ENCODE peak calls at places on chromosome 9, in six cellular contexts. E, Z, L, X, Y and O are unnamed samples.

GRCh38 chr9:130343445-130343918 is 77.9 kb downstream of the HMCN2 start:
- DNase-seq in E (no peak), Z (peak; percentile 60), L (peak; percentile 79), X (peak; percentile 95), Y (no peak), O (peak; percentile 25)

GRCh38 chr9:16627967-16628366 is 242.5 kb downstream of the BNC2 start:
- DNase-seq in E (peak; percentile 96), Z (no peak), L (no peak), X (no peak), Y (peak; percentile 92), O (no peak)

GRCh38 chr9:114551750-114552685 is 35.6 kb upstream of the ATP6V1G1 start:
- DNase-seq in E (peak; percentile 98), Z (no peak), L (no peak), X (no peak), Y (peak; percentile 99), O (peak; percentile 94)

GRCh38 chr9:134936762-134937555 is 19.2 kb upstream of the FCN1 start:
- DNase-seq in E (no peak), Z (no peak), L (no peak), X (no peak), Y (no peak), O (no peak)

GRCh38 chr9:133641396-133641655 is 5.2 kb downstream of the DBH start:
- DNase-seq in E (no peak), Z (no peak), L (no peak), X (no peak), Y (no peak), O (no peak)

GRCh38 chr9:89701221-89701798 is 96.5 kb downstream of the GADD45G start:
- DNase-seq in E (no peak), Z (no peak), L (no peak), X (no peak), Y (no peak), O (no peak)

GRCh38 chr9:126395439-126396212 is 69.0 kb downstream of the MVB12B start:
- DNase-seq in E (peak; percentile 82), Z (no peak), L (no peak), X (no peak), Y (peak; percentile 52), O (no peak)

GRCh38 chr9:83960991-83961390 is 19.0 kb downstream of the HNRNPK start:
- DNase-seq in E (no peak), Z (no peak), L (no peak), X (no peak), Y (no peak), O (no peak)

GRCh38 chr9:122159026-122159924 is at the start of the genes MORN5 and NDUFA8:
- DNase-seq in E (peak; percentile 95), Z (peak; percentile 97), L (peak; percentile 98), X (peak; percentile 99), Y (peak; percentile 96), O (peak; percentile 99)

GRCh38 chr9:121282309-121283071 is 14.5 kb downstream of the GSN start:
- DNase-seq in E (peak; percentile 85), Z (no peak), L (no peak), X (no peak), Y (peak; percentile 47), O (peak; percentile 35)

GRCh38 chr9:29297592-29297991 is 1724.3 kb upstream of the C9orf72 start:
- DNase-seq in E (no peak), Z (no peak), L (no peak), X (no peak), Y (no peak), O (no peak)

GRCh38 chr9:37974506-37975173 is 70.7 kb upstream of the SLC25A51 start:
- DNase-seq in E (no peak), Z (no peak), L (no peak), X (no peak), Y (peak; percentile 70), O (peak; percentile 92)

GRCh38 chr9:110947645-110948044 is 90.6 kb downstream of the LPAR1 start:
- DNase-seq in E (no peak), Z (no peak), L (no peak), X (no peak), Y (no peak), O (no peak)

GRCh38 chr9:87111010-87111409 is 163.7 kb upstream of the GAS1 start:
- DNase-seq in E (no peak), Z (no peak), L (no peak), X (no peak), Y (no peak), O (no peak)

GRCh38 chr9:113677057-113677456 is 199.1 kb upstream of the ZNF618 start:
- DNase-seq in E (no peak), Z (no peak), L (no peak), X (no peak), Y (peak; percentile 34), O (no peak)

GRCh38 chr9:88310310-88310980 is 77.8 kb upstream of the SPIN1 start:
- DNase-seq in E (peak; percentile 16), Z (no peak), L (peak; percentile 82), X (peak; percentile 58), Y (no peak), O (peak; percentile 56)

GRCh38 chr9:31030741-31031202 is 1353.7 kb upstream of the ACO1 start:
- DNase-seq in E (no peak), Z (peak; percentile 42), L (peak; percentile 41), X (no peak), Y (peak; percentile 3), O (no peak)

GRCh38 chr9:124834586-124834985 is 18.7 kb upstream of the WDR38 start:
- DNase-seq in E (peak; percentile 67), Z (no peak), L (no peak), X (no peak), Y (no peak), O (no peak)
- H3K27ac ChIP-seq in E (no peak overlapping the region), Z (no peak overlapping the region), L (no peak overlapping the region), X (no peak overlapping the region), Y (peak overlapping the region; percentile 85), O (no peak overlapping the region)

GRCh38 chr9:76592105-76593010 is 133.4 kb downstream of the GCNT1 start:
- DNase-seq in E (no peak), Z (no peak), L (no peak), X (no peak), Y (no peak), O (no peak)
- H3K14ac ChIP-seq in E (no peak overlapping the region), Z (no peak overlapping the region), L (no peak overlapping the region), X (no peak overlapping the region), Y (no peak overlapping the region), O (no peak overlapping the region)

GRCh38 chr9:127980706-127981558 is at the start of gene EEIG1:
- DNase-seq in E (peak; percentile 86), Z (peak; percentile 96), L (peak; percentile 97), X (peak; percentile 97), Y (peak; percentile 93), O (peak; percentile 89)
- H2BK120ac ChIP-seq in E (peak within 1 kb of the TSS; percentile 11), Z (peak within 1 kb of the TSS; percentile 25), L (peak within 1 kb of the TSS; percentile 56), X (no peak within 1 kb of the TSS), Y (peak within 1 kb of the TSS; percentile 84), O (peak within 1 kb of the TSS; percentile 89)

GRCh38 chr9:112176410-112177010 is 1.4 kb upstream of the SUSD1 start:
- DNase-seq in E (no peak), Z (no peak), L (no peak), X (no peak), Y (peak; percentile 57), O (no peak)

GRCh38 chr9:112184211-112184610 is 9.1 kb upstream of the SUSD1 start:
- DNase-seq in E (no peak), Z (no peak), L (no peak), X (no peak), Y (no peak), O (no peak)

GRCh38 chr9:112175796-112176315 is 759 bp upstream of the SUSD1 start:
- DNase-seq in E (no peak), Z (no peak), L (no peak), X (peak; percentile 47), Y (no peak), O (peak; percentile 36)

GRCh38 chr9:112180387-112180881 is 5.3 kb upstream of the SUSD1 start:
- DNase-seq in E (no peak), Z (no peak), L (no peak), X (no peak), Y (peak; percentile 34), O (peak; percentile 61)

DNA sequence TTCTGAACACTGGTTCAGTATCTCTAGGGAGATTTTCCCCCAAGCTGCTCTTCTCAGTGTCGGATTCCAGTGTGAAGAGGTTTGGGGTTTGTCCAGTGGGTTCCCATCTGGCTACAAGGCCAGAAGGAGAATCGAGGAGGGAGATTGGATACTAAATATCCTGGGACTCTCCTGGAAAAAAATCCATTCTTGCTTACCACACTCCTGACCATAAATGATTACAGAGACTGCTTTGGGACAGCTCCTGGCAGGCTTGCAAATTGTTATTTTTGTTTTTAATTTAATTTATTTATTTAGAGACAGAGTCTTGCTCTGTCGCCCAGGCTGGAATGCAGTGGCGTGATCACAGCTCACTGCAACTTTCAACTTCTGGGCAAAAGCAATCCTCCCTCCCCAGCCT is 4.7 kb upstream of the SUSD1 start:
- DNase-seq in E (no peak), Z (no peak), L (no peak), X (no peak), Y (no peak), O (no peak)
- H3K27ac ChIP-seq in E (no peak overlapping the region), Z (no peak overlapping the region), L (no peak overlapping the region), X (no peak overlapping the region), Y (peak overlapping the region; percentile 32), O (no peak overlapping the region)

DNA sequence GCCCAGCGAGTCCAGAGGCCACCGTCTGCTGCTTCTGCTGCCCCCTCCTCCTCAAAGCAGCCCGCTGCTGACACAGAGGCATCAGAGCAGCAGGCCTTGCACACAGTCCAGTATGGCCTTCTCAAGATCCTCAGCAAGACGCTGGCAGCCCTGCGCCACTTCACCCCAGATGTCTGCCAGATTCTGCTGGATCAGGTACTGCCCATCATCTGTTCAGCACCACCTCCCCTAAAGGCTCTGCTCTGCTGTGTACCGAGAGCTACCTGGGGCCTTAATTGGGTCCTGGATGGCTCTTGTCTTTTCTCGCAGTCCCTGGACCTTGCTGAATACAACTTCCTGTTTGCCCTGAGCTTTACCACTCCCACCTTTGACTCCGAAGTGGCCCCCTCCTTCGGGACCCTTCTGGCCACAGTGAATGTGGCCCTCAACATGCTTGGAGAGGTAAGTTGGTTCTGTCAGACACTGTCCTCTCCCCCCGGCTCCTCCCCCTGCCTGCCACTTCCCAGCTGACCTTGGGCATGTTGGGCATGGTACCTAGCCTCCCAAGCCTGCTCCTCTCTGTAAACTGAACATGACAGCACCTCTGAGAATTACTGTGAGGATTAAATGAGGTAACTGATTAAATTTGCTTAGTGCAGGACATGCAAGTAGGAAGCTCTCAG is 22.7 kb downstream of the SH3GLB2 start:
- DNase-seq in E (no peak), Z (no peak), L (no peak), X (no peak), Y (no peak), O (no peak)
- H3K14ac ChIP-seq in E (no peak overlapping the region), Z (no peak overlapping the region), L (no peak overlapping the region), X (no peak overlapping the region), Y (no peak overlapping the region), O (no peak overlapping the region)